ENCODE peak calls at places on chromosomes 1 and 21, in five cellular contexts. L is activated CD4-positive, alpha-beta T cell treated with anti-CD3 and anti-CD28 coated beads for 48 hours; E is mucosa of gallbladder; C is HEK293T; N is DMS79 treated with DMSO at 0.1 percent for 48 hours. Z is an unnamed sample.

GRCh38 chr1:224113545-224113917 is 380 bp upstream of the FBXO28 start:
- DNase-seq in E (no peak), C (no peak), L (no peak), N (no peak), Z (no peak)

GRCh38 chr1:111140680-111140967 is 601 bp downstream of the CEPT1 start:
- DNase-seq in L (no peak), E (no peak), N (no peak), C (peak), Z (peak)

GRCh38 chr1:3237570-3237969 is 168.6 kb downstream of the PRDM16 start:
- DNase-seq in L (no peak), C (no peak), N (no peak), E (no peak), Z (no peak)

GRCh38 chr21:34912022-34912933 is 136.8 kb downstream of the RUNX1 start:
- DNase-seq in L (no peak), E (no peak), N (no peak), C (no peak), Z (no peak)

GRCh38 chr1:6625579-6626149 is 996 bp downstream of the THAP3 start:
- DNase-seq in N (no peak), E (no peak), C (no peak), L (peak), Z (peak)

GRCh38 chr1:151166506-151166956 is 587 bp downstream of the SCNM1 start:
- DNase-seq in E (no peak), N (no peak), L (no peak), C (peak), Z (peak)

GRCh38 chr1:181676269-181676668 is 193.0 kb downstream of the CACNA1E start:
- DNase-seq in L (peak), E (peak), C (peak), N (peak), Z (peak)

GRCh38 chr1:48979940-48980339 is 203.2 kb upstream of the BEND5 start:
- DNase-seq in L (no peak), E (no peak), N (no peak), C (no peak), Z (no peak)

GRCh38 chr1:7646981-7647901 is 123.9 kb upstream of the VAMP3 start:
- DNase-seq in C (peak), E (peak), L (peak), N (peak), Z (peak)

GRCh38 chr1:81484284-81484683 is 316.4 kb upstream of the ADGRL2 start:
- DNase-seq in N (peak), E (no peak), C (peak), L (no peak), Z (peak)

GRCh38 chr1:6603851-6604558 is 1.3 kb upstream of the KLHL21 start:
- DNase-seq in N (no peak), C (no peak), E (peak), L (peak), Z (peak)

GRCh38 chr1:8122160-8122476 is 96.0 kb upstream of the ERRFI1 start:
- DNase-seq in N (no peak), C (no peak), E (no peak), L (no peak), Z (peak)

GRCh38 chr21:33434770-33435360 is 31.7 kb downstream of the IFNGR2 start:
- DNase-seq in L (peak), C (no peak), E (no peak), N (no peak), Z (peak)

Z was measured in hepatocyte.